ENCODE peak calls at places on chromosomes 5 and 9, in nine cellular contexts. I is left ventricle myocardium inferior, X is H1, F is ovary, T is fibroblast of lung, E is breast epithelium, Z is PC-3, G is tibial artery, U is psoas muscle. K is an unnamed sample. For H3K36me3, the result is how much of the 10 kb centered on the place peaks cover.

GRCh38 chr9:125993423-125993935 is 246.3 kb downstream of the PBX3 start:
- DNase-seq in I (no peak), X (no peak), F (no peak), T (no peak), E (no peak), Z (no peak), G (peak), U (peak), K (no peak)

GRCh38 chr9:69590241-69590640 is 81.9 kb downstream of the APBA1 start:
- DNase-seq in I (no peak), X (no peak), F (no peak), T (no peak), E (no peak), Z (no peak), G (no peak), U (no peak), K (no peak)

GRCh38 chr5:3375586-3376311 is 219.9 kb upstream of the IRX1 start:
- DNase-seq in I (no peak), X (peak), F (no peak), T (no peak), E (no peak), Z (no peak), G (no peak), U (no peak), K (no peak)

GRCh38 chr5:1461396-1461795 is 16.2 kb upstream of the SLC6A3 start:
- DNase-seq in I (no peak), X (no peak), F (no peak), T (no peak), E (no peak), Z (no peak), G (peak), U (no peak), K (no peak)

GRCh38 chr5:14816999-14817761 is 54.4 kb downstream of the ANKH start:
- DNase-seq in I (peak), X (no peak), F (no peak), T (peak), E (no peak), Z (peak), G (peak), U (peak), K (no peak)

GRCh38 chr5:78886650-78887230 is 98.4 kb downstream of the ARSB start:
- DNase-seq in I (no peak), X (no peak), F (no peak), T (peak), E (no peak), Z (peak), G (no peak), U (no peak), K (no peak)

GRCh38 chr5:66669086-66669861 is 73.1 kb downstream of the MAST4 start:
- DNase-seq in I (no peak), X (no peak), F (no peak), T (no peak), E (no peak), Z (no peak), G (no peak), U (no peak), K (no peak)

GRCh38 chr5:109413463-109413862 is 3.7 kb upstream of the PJA2 start:
- DNase-seq in I (no peak), X (no peak), F (no peak), T (peak), E (no peak), Z (no peak), G (no peak), U (no peak), K (no peak)

GRCh38 chr5:129664336-129664937 is 83.5 kb upstream of the MINAR2 start:
- DNase-seq in I (no peak), X (peak), F (no peak), T (peak), E (no peak), Z (peak), G (no peak), U (no peak), K (peak)

GRCh38 chr9:121559183-121559582 is 59.5 kb upstream of the GGTA1 start:
- DNase-seq in I (no peak), X (no peak), F (no peak), T (no peak), E (no peak), Z (peak), G (no peak), U (no peak), K (peak)

GRCh38 chr5:124728331-124729307 is 17.8 kb downstream of the ZNF608 start:
- DNase-seq in I (no peak), X (no peak), F (no peak), T (no peak), E (no peak), Z (no peak), G (no peak), U (no peak), K (no peak)

GRCh38 chr5:55427157-55427556 is 107.6 kb downstream of the PLPP1 start:
- DNase-seq in I (no peak), X (no peak), F (no peak), T (peak), E (no peak), Z (peak), G (no peak), U (peak), K (no peak)

GRCh38 chr9:93911871-93912554 is 43.1 kb downstream of the BARX1 start:
- DNase-seq in I (peak), X (no peak), F (no peak), T (no peak), E (no peak), Z (no peak), G (no peak), U (no peak), K (no peak)

GRCh38 chr9:123725389-123725788 is 204.5 kb downstream of the DENND1A start:
- DNase-seq in I (peak), X (no peak), F (no peak), T (peak), E (no peak), Z (no peak), G (no peak), U (peak), K (no peak)

GRCh38 chr5:65828022-65828421 is 98.4 kb upstream of the ERBIN start:
- DNase-seq in I (no peak), X (no peak), F (no peak), T (no peak), E (no peak), Z (no peak), G (no peak), U (no peak), K (no peak)

GRCh38 chr5:17132444-17133083 is 84.9 kb upstream of the BASP1 start:
- DNase-seq in I (no peak), X (no peak), F (no peak), T (peak), E (no peak), Z (peak), G (no peak), U (no peak), K (peak)

GRCh38 chr5:59832577-59833301 is 60.8 kb downstream of the PDE4D start:
- DNase-seq in I (no peak), X (no peak), F (no peak), T (no peak), E (no peak), Z (no peak), G (no peak), U (no peak), K (no peak)

GRCh38 chr5:167759411-167759821 is 532.0 kb upstream of the WWC1 start:
- DNase-seq in I (no peak), X (no peak), F (no peak), T (no peak), E (no peak), Z (peak), G (no peak), U (no peak), K (no peak)

GRCh38 chr9:137955586-137955985 is 78.0 kb downstream of the CACNA1B start:
- DNase-seq in I (no peak), X (no peak), F (no peak), T (no peak), E (no peak), Z (no peak), G (no peak), U (no peak), K (no peak)

GRCh38 chr9:96500696-96501660 is 51.0 kb downstream of the HABP4 start:
- DNase-seq in I (no peak), X (no peak), F (no peak), T (peak), E (no peak), Z (no peak), G (peak), U (no peak), K (no peak)

DNA sequence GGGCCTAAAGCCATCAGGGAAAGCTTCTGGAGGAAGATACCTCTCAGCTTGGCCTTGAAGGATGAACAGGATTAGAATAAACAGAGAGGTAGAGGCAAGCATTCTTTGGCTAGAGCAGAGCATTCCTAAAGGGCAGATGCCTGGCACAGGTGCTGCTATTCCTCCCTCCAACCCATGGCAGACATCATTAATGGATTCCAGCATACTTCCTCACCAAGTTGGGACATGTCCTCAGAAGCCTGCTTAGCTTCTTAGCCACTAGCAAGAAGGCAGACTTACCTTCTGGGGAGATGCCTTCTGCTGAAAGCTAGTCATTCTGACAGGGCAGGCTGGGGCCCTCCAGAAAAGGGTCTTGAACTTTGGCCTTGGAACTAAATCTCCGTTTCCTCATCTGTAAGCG is 122.0 kb downstream of the RGS3 start:
- DNase-seq in I (no peak), X (no peak), F (no peak), T (no peak), E (no peak), Z (no peak), G (no peak), U (peak), K (no peak)
- H3K36me3 ChIP-seq in I (under half), X (under half), F (under half), T (under half), E (under half), Z (under half), G (under half), U (under half), K (under half)

GRCh38 chr9:127397722-127398647 is 1.0 kb downstream of the SLC2A8 start:
- DNase-seq in I (peak), X (peak), F (peak), T (peak), E (no peak), Z (peak), G (peak), U (peak), K (peak)
- TF ChIP-seq CTCF in I (peak), X (no peak), F (no peak), T (peak), E (no peak), Z (peak), G (peak), U (peak), K (peak)

DNA sequence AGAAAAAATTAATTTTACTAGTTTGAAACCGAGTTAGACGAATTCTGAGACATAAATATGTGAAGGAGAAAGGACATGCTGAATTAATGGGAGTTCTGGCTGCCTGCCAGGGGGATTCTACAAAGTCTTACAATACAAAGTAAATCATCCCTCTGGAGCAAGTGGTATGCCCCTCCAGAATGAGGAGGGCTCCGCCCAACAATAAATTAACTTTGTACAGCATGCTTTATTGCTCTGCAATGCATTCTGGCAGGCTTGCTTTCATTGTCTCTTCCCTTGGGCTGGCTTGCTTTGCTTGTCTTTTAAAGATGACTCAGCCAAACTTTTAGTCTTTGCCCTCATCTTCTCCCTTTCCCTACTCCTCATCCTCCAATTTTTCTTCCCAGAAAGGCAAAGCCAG is 11.7 kb upstream of the PCDHB1 start:
- DNase-seq in I (no peak), X (no peak), F (no peak), T (no peak), E (no peak), Z (peak), G (no peak), U (no peak), K (no peak)
- H3K4me3 ChIP-seq in I (no peak), X (peak), F (no peak), T (no peak), E (no peak), Z (peak), G (no peak), U (no peak), K (no peak)

DNA sequence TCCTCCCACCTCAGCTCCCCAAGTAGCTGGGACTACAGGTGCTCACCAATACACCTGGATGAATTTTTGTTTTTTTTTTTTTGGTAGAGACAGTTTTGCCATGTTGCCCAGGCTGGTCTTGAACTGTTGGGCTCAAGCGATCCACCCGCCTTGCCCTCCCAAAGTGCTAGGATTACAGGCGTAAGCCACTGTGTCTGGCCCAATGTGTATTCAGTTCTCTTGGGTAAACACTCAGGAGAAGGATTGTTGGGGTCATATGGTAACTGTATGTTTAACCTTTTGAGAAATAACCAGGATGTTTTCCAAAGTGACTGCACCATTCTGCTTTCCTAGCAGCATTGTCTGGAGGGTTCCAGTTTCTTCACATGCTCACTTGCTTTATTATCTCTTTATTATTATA is 67.4 kb downstream of the TNPO1 start:
- DNase-seq in I (no peak), X (no peak), F (no peak), T (no peak), E (no peak), Z (no peak), G (no peak), U (no peak), K (no peak)
- H3K36me3 ChIP-seq in I (half or more), X (under half), F (under half), T (under half), E (under half), Z (half or more), G (half or more), U (half or more), K (under half)

DNA sequence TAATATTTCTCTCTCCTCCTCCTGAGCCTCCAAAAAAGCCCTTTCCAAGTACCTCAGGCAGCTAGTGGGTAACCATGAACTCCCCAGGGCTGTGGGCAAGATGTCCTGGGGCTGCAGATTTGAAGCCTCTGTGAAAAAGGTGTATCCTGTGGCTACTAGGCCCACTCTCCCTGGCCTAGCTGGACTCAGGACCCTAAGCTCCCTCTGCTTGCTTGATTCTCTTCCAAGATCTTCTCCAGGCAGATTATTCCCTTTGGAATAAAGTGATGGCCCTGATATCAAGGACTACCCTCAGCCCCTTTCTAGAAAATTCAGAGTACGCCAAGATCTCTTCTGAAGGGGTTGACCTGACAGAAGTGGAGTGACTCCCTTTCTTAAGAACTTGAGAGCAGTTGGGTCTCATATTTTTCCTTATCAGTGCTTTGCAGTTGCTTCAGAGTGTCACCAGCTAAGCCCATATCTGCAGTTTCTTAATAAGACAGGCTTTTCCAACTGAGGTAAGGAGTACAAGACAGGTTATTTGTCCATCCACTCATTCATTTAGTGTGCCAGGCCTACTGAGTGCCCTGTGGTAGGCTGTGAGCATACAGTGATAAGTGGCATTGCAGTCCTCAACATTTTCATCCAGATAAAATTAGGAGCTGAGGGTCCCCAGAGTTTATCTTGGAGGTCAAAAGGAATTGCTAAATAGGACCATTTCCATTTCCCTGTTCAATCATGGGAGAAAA is 42.5 kb downstream of the CYSTM1 start:
- DNase-seq in I (no peak), X (no peak), F (no peak), T (no peak), E (no peak), Z (no peak), G (no peak), U (no peak), K (no peak)
- TF ChIP-seq CTCF in I (no peak), X (no peak), F (no peak), T (no peak), E (no peak), Z (no peak), G (no peak), U (no peak), K (no peak)

DNA sequence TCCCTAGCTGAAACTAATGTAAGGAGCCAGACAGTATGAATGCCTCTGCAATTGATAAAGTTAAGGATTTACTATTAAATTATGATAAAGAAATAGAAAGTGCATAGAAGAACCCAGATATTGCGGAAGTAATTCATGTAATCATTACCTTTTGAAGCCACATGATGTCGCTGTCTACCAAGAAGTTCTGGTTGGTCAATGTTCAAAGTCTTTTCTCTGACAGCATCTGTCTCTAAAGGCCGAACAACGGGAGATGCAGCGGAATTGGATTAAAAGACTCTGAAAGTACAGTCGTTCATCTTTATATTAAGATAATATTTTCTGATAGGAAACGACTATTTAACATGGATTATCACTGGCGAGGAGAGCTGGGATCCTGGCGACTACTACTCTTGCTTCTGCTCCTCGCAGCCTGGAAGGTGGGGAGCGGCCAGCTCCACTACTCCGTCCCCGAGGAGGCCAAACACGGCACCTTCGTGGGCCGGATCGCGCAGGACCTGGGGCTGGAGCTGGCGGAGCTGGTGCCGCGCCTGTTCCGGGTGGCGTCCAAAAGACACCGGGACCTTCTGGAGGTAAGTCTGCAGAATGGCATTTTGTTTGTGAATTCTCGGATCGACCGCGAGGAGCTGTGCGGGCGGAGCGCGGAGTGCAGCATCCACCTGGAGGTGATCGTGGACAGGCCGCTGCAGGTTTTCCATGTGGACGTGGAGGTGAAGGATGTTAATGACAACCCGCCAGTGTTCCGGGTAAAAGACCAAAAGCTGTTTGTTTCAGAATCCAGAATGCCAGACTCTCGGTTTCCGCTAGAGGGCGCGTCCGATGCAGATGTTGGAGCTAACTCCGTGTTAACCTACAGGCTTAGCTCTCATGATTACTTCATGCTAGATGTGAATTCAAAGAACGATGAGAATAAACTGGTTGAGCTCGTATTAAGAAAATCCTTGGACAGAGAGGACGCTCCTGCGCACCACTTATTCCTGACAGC is at the start of gene PCDHA8:
- DNase-seq in I (no peak), X (peak), F (no peak), T (no peak), E (no peak), Z (peak), G (no peak), U (no peak), K (no peak)
- H3K4me3 ChIP-seq in I (no peak), X (no peak), F (no peak), T (no peak), E (no peak), Z (peak), G (no peak), U (no peak), K (no peak)

GRCh38 chr5:169592937-169593650 is 9.5 kb downstream of the SPDL1 start:
- DNase-seq in I (no peak), X (no peak), F (no peak), T (no peak), E (no peak), Z (peak), G (no peak), U (no peak), K (no peak)

GRCh38 chr5:169595172-169595820 is 11.7 kb downstream of the SPDL1 start:
- DNase-seq in I (no peak), X (no peak), F (no peak), T (no peak), E (no peak), Z (no peak), G (no peak), U (no peak), K (no peak)

GRCh38 chr5:169584998-169585451 is 1.5 kb downstream of the SPDL1 start:
- DNase-seq in I (no peak), X (no peak), F (no peak), T (peak), E (no peak), Z (no peak), G (no peak), U (no peak), K (no peak)

GRCh38 chr5:169591636-169592035 is 8.1 kb downstream of the SPDL1 start:
- DNase-seq in I (no peak), X (no peak), F (no peak), T (peak), E (no peak), Z (peak), G (no peak), U (no peak), K (no peak)

DNA sequence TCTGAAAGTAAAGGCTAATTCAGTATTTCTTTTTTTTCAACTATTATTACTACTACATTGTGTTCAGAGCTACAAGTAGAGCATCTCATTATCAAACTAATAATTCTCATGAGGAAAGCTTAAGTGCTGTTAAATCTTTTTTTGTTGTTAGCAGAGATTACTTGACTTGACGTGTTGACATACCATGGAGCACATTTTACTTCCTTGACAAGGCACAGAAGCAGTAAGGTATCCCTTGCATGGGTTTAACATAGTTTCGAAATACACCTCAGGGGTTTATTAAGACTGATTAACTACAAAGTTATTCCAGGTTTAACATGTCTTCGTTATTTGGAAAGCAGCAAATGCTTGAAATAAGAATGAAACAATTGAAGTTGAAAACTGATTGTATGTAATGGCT is 7.0 kb downstream of the SPDL1 start:
- DNase-seq in I (no peak), X (no peak), F (no peak), T (no peak), E (no peak), Z (no peak), G (no peak), U (no peak), K (no peak)
- H3K36me3 ChIP-seq in I (half or more), X (half or more), F (under half), T (under half), E (under half), Z (half or more), G (under half), U (half or more), K (under half)